ENCODE peak calls at places on chromosomes 13 and 19, in five cellular contexts. R is HCT116, L is GM23338, X is fibroblast of pulmonary artery, T is fibroblast of mammary gland. G is an unnamed sample.

GRCh38 chr13:23881408-23881785 is 7.8 kb downstream of the MIPEP start:
- DNase-seq in R (no peak), L (no peak), X (no peak), T (no peak), G (no peak)

GRCh38 chr19:15331419-15332310 is 674 bp downstream of the BRD4 start:
- DNase-seq in R (no peak), L (peak), X (peak), T (peak), G (no peak)

GRCh38 chr13:114166381-114167131 is 12.5 kb upstream of the CFAP97D2 start:
- DNase-seq in R (no peak), L (no peak), X (no peak), T (no peak), G (peak)

GRCh38 chr19:53130506-53130905 is 2.2 kb downstream of the ZNF415 start:
- DNase-seq in R (no peak), L (peak), X (no peak), T (no peak), G (no peak)

GRCh38 chr19:49338023-49338677 is 2.9 kb downstream of the CD37 start:
- DNase-seq in R (no peak), L (peak), X (no peak), T (no peak), G (no peak)

GRCh38 chr13:101424381-101425155 is 8.3 kb upstream of the NALCN start:
- DNase-seq in R (no peak), L (no peak), X (no peak), T (no peak), G (no peak)

GRCh38 chr19:47813304-47813994 is 8.3 kb upstream of the CRX start:
- DNase-seq in R (peak), L (peak), X (peak), T (peak), G (peak)

GRCh38 chr19:13002389-13002898 is 7.2 kb downstream of the NFIX start:
- DNase-seq in R (no peak), L (no peak), X (no peak), T (no peak), G (no peak)

GRCh38 chr19:51754770-51755169 is 3.1 kb upstream of the FPR1 start:
- DNase-seq in R (no peak), L (no peak), X (no peak), T (no peak), G (no peak)

GRCh38 chr13:102688306-102688973 is 6.4 kb downstream of the METTL21C start:
- DNase-seq in R (no peak), L (peak), X (no peak), T (no peak), G (no peak)

GRCh38 chr19:54536956-54537355 is 34.3 kb downstream of the LAIR2 start:
- DNase-seq in R (no peak), L (no peak), X (no peak), T (no peak), G (no peak)

GRCh38 chr13:110434629-110435028 is 126.9 kb downstream of the RAB20 start:
- DNase-seq in R (no peak), L (no peak), X (no peak), T (no peak), G (no peak)

GRCh38 chr19:51127755-51128154 is 3.0 kb downstream of the SIGLEC9 start:
- DNase-seq in R (no peak), L (no peak), X (peak), T (peak), G (peak)

GRCh38 chr19:44891016-44891882 is at the start of gene TOMM40:
- DNase-seq in R (no peak), L (peak), X (peak), T (no peak), G (no peak)
- TF ChIP-seq CTCF in R (no peak), L (no peak), X (no peak), T (no peak), G (no peak)

GRCh38 chr19:39970674-39971379 is at the start of gene PSMC4:
- DNase-seq in R (peak), L (peak), X (peak), T (peak), G (peak)

GRCh38 chr19:39968789-39969188 is 2.2 kb upstream of the PSMC4 start:
- DNase-seq in R (no peak), L (no peak), X (no peak), T (no peak), G (no peak)

GRCh38 chr19:39970424-39970673 is 616 bp upstream of the PSMC4 start:
- DNase-seq in R (no peak), L (no peak), X (peak), T (no peak), G (no peak)

GRCh38 chr19:39969681-39970423 is 1.1 kb upstream of the PSMC4 start:
- DNase-seq in R (no peak), L (no peak), X (no peak), T (no peak), G (no peak)

GRCh38 chr19:39969266-39969665 is 1.7 kb upstream of the PSMC4 start:
- DNase-seq in R (no peak), L (no peak), X (no peak), T (peak), G (no peak)
- H3K4me3 ChIP-seq in R (peak), L (no peak), X (no peak), T (no peak), G (no peak)

GRCh38 chr13:29369060-29369743 is 226.3 kb downstream of the SLC7A1 start:
- DNase-seq in R (peak), L (peak), X (peak), T (peak), G (peak)
- TF ChIP-seq CTCF in R (peak), L (peak), X (peak), T (peak), G (peak)

DNA sequence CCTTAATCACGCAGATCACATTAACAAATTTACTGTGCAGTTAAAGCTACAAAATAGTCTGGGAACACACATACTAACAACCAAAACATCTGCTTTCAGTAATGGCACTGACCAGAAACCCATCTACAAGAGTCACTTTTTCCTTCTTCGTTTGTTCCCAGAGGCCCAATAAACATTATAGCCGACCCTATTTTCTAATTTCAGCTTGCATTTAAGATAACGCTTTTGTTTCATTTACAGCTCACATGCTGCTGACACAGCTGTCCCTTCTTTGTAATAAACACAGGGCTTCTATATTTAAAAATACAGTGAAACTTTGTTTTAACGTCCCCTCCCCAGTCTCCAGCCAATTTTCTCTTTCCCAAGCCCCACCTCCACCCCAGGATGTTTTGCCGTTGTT is 1.8 kb upstream of the WBP4 start:
- DNase-seq in R (no peak), L (peak), X (no peak), T (peak), G (peak)
- H3K4me3 ChIP-seq in R (peak), L (peak), X (peak), T (peak), G (peak)

DNA sequence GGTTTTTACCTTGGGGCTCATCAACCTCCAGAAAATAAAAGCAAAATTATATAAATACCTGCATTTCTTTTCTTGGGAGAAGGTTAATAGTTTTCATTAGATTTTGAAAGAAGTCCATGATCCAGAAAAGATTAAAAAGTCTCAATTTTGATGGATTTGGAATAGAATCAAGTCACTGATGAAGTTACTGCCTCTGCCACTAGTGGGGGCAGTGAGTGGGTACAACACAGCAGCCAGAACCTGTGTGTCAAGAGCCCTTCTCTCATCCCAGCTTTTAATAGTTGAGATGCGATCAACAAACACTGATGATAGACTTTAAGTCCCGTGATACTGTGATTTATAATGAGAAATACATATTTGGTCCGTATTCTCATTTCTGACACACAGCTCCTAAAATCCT is 686.7 kb downstream of the DIAPH3 start:
- DNase-seq in R (peak), L (peak), X (no peak), T (no peak), G (no peak)
- TF ChIP-seq CTCF in R (peak), L (peak), X (peak), T (peak), G (peak)

DNA sequence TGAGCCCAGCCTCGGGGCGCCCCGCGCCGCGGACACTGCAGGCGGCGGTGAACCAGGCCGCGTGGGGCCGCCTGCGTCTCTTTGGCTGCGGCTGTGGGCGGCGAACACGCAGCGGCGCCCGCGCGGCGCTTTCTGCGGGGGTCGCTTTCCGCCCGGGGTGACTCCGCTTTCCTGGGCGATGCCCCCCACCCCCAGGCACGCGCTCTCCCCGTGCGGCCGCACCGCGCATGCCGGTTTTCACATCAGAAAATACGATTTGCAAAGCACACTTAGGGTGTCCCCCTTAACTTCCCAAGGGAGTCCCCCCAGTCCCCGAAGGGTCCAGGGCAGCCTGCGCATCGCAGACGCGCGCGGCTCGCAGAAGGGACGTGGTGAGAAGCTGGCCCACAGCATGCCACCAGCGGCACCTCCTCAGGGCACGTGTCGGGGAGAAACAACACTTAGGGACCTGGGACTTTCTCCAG is 5.3 kb downstream of the F7 start:
- DNase-seq in R (no peak), L (no peak), X (no peak), T (no peak), G (no peak)
- H3K4me3 ChIP-seq in R (no peak), L (peak), X (no peak), T (no peak), G (no peak)

GRCh38 chr19:39846678-39847486 is 703 bp upstream of the FBL start:
- DNase-seq in R (no peak), L (peak), X (no peak), T (no peak), G (peak)

GRCh38 chr19:39845172-39845571 is 1.0 kb downstream of the FBL start:
- DNase-seq in R (no peak), L (no peak), X (no peak), T (no peak), G (no peak)

GRCh38 chr19:39846176-39846677 is at the start of gene FBL:
- DNase-seq in R (peak), L (peak), X (peak), T (peak), G (peak)

GRCh38 chr19:39843919-39844793 is 2.0 kb downstream of the FBL start:
- DNase-seq in R (no peak), L (peak), X (peak), T (peak), G (peak)

GRCh38 chr19:39845621-39846175 is 481 bp downstream of the FBL start:
- DNase-seq in R (no peak), L (peak), X (no peak), T (no peak), G (peak)
- TF ChIP-seq CTCF in R (no peak), L (peak), X (peak), T (no peak), G (peak)

GRCh38 chr13:100128838-100129237 is 39.9 kb downstream of the PCCA start:
- DNase-seq in R (no peak), L (no peak), X (no peak), T (no peak), G (no peak)

GRCh38 chr13:100130092-100130491 is 41.2 kb downstream of the PCCA start:
- DNase-seq in R (no peak), L (peak), X (no peak), T (peak), G (peak)

GRCh38 chr13:100125946-100126345 is 37.1 kb downstream of the PCCA start:
- DNase-seq in R (no peak), L (no peak), X (no peak), T (no peak), G (no peak)

GRCh38 chr13:100129605-100130004 is 40.7 kb downstream of the PCCA start:
- DNase-seq in R (no peak), L (peak), X (no peak), T (no peak), G (no peak)

DNA sequence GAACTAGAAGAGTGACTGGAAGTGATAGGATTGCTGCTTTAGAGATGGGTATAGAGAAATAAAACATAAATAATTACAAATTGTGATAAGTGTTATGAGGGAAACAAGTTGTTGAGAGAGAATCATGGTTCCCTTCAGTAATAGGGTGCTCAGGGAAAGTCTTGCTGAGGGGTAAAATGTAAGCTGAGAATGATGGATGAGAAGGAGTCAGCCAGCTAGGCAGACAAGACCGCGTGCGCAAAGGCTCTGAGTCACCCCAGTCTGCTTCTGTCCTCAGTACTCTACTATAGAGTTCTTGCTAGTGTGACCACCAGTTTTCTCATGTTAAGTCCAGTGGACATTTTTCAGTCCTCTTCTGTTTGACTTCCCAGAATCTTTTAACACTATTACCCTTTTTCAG is 39.5 kb downstream of the PCCA start:
- DNase-seq in R (no peak), L (no peak), X (peak), T (peak), G (peak)
- H3K4me3 ChIP-seq in R (no peak), L (no peak), X (no peak), T (no peak), G (no peak)

DNA sequence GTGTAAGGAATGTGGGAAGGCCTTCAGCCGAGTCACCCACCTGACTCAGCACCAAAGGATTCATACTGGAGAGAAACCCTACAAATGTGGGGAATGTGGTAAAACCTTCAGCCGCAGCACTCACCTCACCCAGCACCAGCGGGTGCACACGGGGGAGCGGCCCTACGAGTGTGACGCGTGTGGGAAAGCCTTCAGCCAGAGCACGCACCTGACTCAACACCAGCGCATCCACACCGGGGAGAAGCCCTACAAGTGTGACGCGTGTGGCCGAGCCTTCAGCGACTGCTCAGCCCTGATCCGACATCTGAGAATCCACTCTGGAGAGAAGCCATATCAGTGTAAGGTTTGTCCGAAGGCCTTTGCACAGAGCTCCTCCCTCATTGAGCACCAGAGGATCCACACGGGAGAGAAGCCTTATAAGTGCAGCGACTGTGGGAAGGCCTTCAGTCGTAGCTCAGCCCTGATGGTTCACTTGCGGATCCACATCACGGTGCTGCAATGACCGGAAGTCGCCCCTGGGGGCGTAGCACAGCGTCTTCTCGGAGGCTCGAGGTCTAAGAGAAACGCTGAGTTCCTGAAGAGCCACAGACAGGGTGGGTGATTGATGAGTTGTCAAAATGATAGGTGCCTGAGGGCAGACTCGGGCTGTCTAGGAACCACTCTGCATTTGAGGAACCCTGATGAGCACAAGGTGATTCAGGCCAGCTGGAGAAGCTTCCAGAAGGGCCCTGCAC is 12.2 kb downstream of the ZSCAN22 start:
- DNase-seq in R (no peak), L (peak), X (no peak), T (peak), G (no peak)
- TF ChIP-seq CTCF in R (no peak), L (peak), X (no peak), T (no peak), G (peak)

G was measured in fibroblast of the aortic adventitia.